ENCODE peak calls at places on chromosomes 13 and 19, in nine cellular contexts. X is tibial nerve, D is HepG2, S is upper lobe of left lung, F is K562, Z is stomach, N is ovary, I is transverse colon, T is sigmoid colon. J is an unnamed sample.

GRCh38 chr13:109869312-109870237 is 83.2 kb upstream of the IRS2 start:
- DNase-seq in N (peak; percentile 86), F (peak; percentile 10), S (peak; percentile 69), Z (peak; percentile 75), I (peak; percentile 64), D (no peak), X (peak; percentile 42), T (peak; percentile 93), J (peak; percentile 85)

GRCh38 chr13:112213467-112214245 is 146.7 kb downstream of the SOX1 start:
- DNase-seq in N (no peak), X (no peak), I (peak; percentile 80), D (peak; percentile 28), Z (peak; percentile 40), F (no peak), T (no peak), S (peak; percentile 68), J (no peak)

GRCh38 chr19:2034729-2035589 is 16.1 kb downstream of the MKNK2 start:
- DNase-seq in T (peak; percentile 74), Z (peak; percentile 89), F (peak; percentile 94), X (peak; percentile 53), N (peak; percentile 63), I (peak; percentile 87), S (peak; percentile 85), D (no peak), J (no peak)

GRCh38 chr19:7986321-7987083 is 18.9 kb downstream of the ELAVL1 start:
- DNase-seq in D (no peak), N (no peak), Z (no peak), T (no peak), X (no peak), I (no peak), F (no peak), S (no peak), J (no peak)

GRCh38 chr19:55902080-55902751 is 29.9 kb downstream of the NLRP13 start:
- DNase-seq in F (no peak), I (no peak), Z (no peak), D (no peak), S (no peak), X (no peak), N (no peak), T (no peak), J (peak; percentile 85)

GRCh38 chr13:72536668-72537399 is 190.6 kb downstream of the MZT1 start:
- DNase-seq in F (no peak), N (peak; percentile 21), D (peak; percentile 21), I (peak; percentile 15), Z (no peak), S (peak; percentile 19), X (no peak), T (no peak), J (no peak)

GRCh38 chr19:16078311-16078758 is 2.0 kb downstream of the TPM4 start:
- DNase-seq in X (no peak), S (no peak), I (peak; percentile 45), F (no peak), T (peak; percentile 80), D (no peak), Z (no peak), N (peak; percentile 48), J (peak; percentile 91)

GRCh38 chr19:55643003-55643732 is at the start of gene ZNF581:
- DNase-seq in Z (peak; percentile 83), D (peak; percentile 57), X (no peak), I (peak; percentile 82), S (peak; percentile 73), N (peak; percentile 63), T (peak; percentile 88), F (no peak), J (no peak)

GRCh38 chr19:38444026-38444425 is 10.5 kb downstream of the RYR1 start:
- DNase-seq in F (no peak), T (no peak), X (no peak), Z (no peak), S (no peak), N (no peak), D (no peak), I (no peak), J (no peak)

GRCh38 chr19:7648265-7649014 is 11.5 kb downstream of the STXBP2 start:
- DNase-seq in N (no peak), T (no peak), I (no peak), Z (no peak), X (no peak), S (no peak), D (no peak), F (no peak), J (no peak)

GRCh38 chr13:97921146-97921776 is 32.2 kb upstream of the IPO5 start:
- DNase-seq in S (no peak), I (no peak), F (no peak), Z (no peak), N (no peak), X (no peak), D (no peak), T (no peak), J (no peak)

GRCh38 chr19:295687-296370 is 4.6 kb upstream of the PLPP2 start:
- DNase-seq in N (no peak), F (no peak), X (no peak), S (no peak), D (no peak), Z (peak; percentile 51), I (no peak), T (no peak), J (no peak)

GRCh38 chr13:70829748-70830147 is 721.5 kb upstream of the KLHL1 start:
- DNase-seq in T (no peak), N (no peak), I (no peak), S (no peak), Z (no peak), F (no peak), D (no peak), X (no peak), J (no peak)

GRCh38 chr19:35903550-35904179 is 1.3 kb downstream of the HCST start:
- DNase-seq in I (peak; percentile 86), Z (peak; percentile 77), S (peak; percentile 93), N (peak; percentile 73), F (peak; percentile 88), T (peak; percentile 87), X (peak; percentile 43), D (peak; percentile 52), J (peak; percentile 94)

GRCh38 chr13:74661851-74662250 is 527.6 kb upstream of the KLF12 start:
- DNase-seq in D (no peak), I (no peak), T (no peak), Z (no peak), S (no peak), X (no peak), N (no peak), F (no peak), J (no peak)

GRCh38 chr19:15629003-15629880 is 11.5 kb upstream of the CYP4F3 start:
- DNase-seq in N (peak; percentile 57), I (peak; percentile 92), T (peak; percentile 87), Z (peak; percentile 90), D (peak; percentile 55), X (peak; percentile 72), F (peak; percentile 85), S (peak; percentile 74), J (peak; percentile 94)

GRCh38 chr13:23656637-23657036 is 86.4 kb downstream of the TNFRSF19 start:
- DNase-seq in X (no peak), I (no peak), Z (no peak), T (no peak), D (peak; percentile 45), N (no peak), F (no peak), S (no peak), J (no peak)

GRCh38 chr19:33441277-33441699 is 67.8 kb downstream of the CEBPG start:
- DNase-seq in X (no peak), S (no peak), F (no peak), Z (no peak), I (no peak), N (no peak), D (no peak), T (peak; percentile 49), J (no peak)

GRCh38 chr19:11265785-11266236 is 3.5 kb upstream of the DOCK6 start:
- DNase-seq in I (peak; percentile 95), D (peak; percentile 93), N (no peak), S (peak; percentile 84), T (no peak), X (no peak), F (peak; percentile 23), Z (peak; percentile 91), J (no peak)
- H3K27me3 ChIP-seq in I (no peaks in the 10 kb centered on the region), D (no peaks in the 10 kb centered on the region), N (no peaks in the 10 kb centered on the region), S (no peaks in the 10 kb centered on the region), T (no peaks in the 10 kb centered on the region), X (no peaks in the 10 kb centered on the region), F (no peaks in the 10 kb centered on the region), Z (no peaks in the 10 kb centered on the region), J (no peaks in the 10 kb centered on the region)

DNA sequence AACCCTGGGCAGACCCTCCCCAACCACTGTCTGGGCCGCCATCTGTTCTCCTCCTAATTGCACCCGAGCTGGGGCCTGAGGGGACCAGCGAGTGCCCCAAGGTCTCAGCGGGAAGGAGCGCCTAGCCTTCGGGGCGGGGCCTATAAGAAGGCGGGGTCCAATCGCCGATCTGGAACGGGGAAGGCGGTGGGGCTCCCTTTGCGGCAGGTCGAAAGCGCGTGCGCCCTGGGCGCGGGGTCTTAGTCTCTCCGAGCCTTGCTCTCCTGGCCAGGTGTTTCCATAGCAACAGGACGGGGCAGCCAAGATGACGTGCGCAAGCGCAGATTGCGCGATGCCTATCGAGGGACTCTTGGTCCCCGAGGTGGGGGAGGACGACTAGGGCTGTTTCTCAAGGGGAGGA is 2.8 kb downstream of the MAST1 start:
- DNase-seq in F (peak; percentile 85), D (no peak), I (no peak), S (peak; percentile 24), N (no peak), T (no peak), Z (no peak), X (no peak), J (no peak)
- TF ChIP-seq EP300 in F (no peak), D (no peak), I (no peak), S (no peak), N (no peak), T (no peak), Z (no peak), X (no peak), J (no peak)

DNA sequence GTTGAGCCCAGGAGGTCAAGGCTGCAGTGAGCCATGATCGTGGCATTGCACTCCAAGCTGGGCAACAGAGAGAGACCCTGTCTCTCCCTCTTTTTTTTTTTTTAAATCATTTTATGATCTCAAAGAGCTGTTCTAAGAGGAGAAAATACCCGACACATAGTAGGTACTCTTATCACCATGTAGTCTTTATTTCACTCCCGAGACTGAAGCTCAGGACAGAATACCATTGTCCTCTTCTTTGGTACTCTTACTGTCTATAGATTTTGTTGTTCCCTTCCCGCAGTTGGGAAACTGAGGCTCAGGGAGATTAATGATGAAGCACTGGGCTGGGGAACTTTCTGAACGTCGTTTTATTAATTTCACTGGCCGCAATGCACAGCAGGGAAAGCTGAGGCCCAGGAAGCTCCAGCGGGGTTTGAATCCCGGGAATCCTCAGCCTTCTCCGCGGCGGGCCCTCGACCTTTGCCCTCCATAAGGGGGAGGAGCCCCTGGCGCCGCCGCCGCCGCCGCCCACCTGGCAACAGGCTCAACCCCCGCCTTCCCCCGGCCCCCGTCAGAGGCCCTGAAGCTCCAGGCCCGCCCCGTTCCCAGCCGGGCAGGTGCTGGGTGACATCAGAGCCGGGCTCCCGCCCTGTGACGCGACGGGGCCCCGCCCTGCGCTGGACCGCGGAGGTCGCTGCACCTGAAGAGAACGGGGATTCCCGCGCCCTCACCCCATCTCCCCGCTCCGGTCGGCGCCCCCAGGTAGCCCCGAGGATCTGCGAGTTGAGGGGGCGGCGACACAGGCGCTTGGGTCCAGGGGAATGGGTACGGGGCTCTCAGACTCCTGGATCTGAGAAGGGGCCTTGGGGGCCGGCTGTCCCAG is 1.6 kb downstream of the MYH14 start:
- DNase-seq in F (peak; percentile 84), X (no peak), Z (peak; percentile 94), N (no peak), S (peak; percentile 91), D (peak; percentile 70), I (peak; percentile 95), T (no peak), J (no peak)
- H3K27me3 ChIP-seq in F (peaks cover under 1% of the 10 kb centered on the region), X (peaks cover 43% of the 10 kb centered on the region), Z (peaks cover 41% of the 10 kb centered on the region), N (no peaks in the 10 kb centered on the region), S (peaks cover 5% of the 10 kb centered on the region), D (no peaks in the 10 kb centered on the region), I (peaks cover 59% of the 10 kb centered on the region), T (peaks cover 42% of the 10 kb centered on the region), J (peaks cover 33% of the 10 kb centered on the region)

GRCh38 chr13:83798731-83799130 is 83.5 kb downstream of the SLITRK1 start:
- DNase-seq in Z (no peak), S (no peak), T (no peak), I (no peak), X (no peak), N (no peak), F (no peak), D (no peak), J (no peak)
- TF ChIP-seq EP300 in Z (no peak), S (no peak), T (no peak), I (no peak), X (no peak), N (no peak), F (no peak), D (no peak), J (no peak)

J was measured in esophagus muscularis mucosa.